ENCODE peak calls at places on chromosomes 3 and 15, in eight cellular contexts. One of them, this sample, is unnamed.

GRCh38 chr3:15505412-15506165 is 15.9 kb downstream of the COLQ start:
- DNase-seq in GM12878: no peak
- DNase-seq in GM23338: no peak
- DNase-seq in keratinocyte: no peak
- DNase-seq in neural progenitor cell: no peak
- DNase-seq in PC-3: no peak
- DNase-seq in K562: no peak
- DNase-seq in astrocyte: no peak
- DNase-seq in this sample: no peak

GRCh38 chr3:184710870-184711365 is 946 bp downstream of the MAGEF1 start:
- DNase-seq in PC-3: no peak
- DNase-seq in keratinocyte: no peak
- DNase-seq in K562: peak
- DNase-seq in neural progenitor cell: no peak
- DNase-seq in GM23338: no peak
- DNase-seq in GM12878: peak
- DNase-seq in astrocyte: peak
- DNase-seq in this sample: peak

GRCh38 chr3:77718326-77718725 is 678.4 kb downstream of the ROBO2 start:
- DNase-seq in neural progenitor cell: no peak
- DNase-seq in GM12878: no peak
- DNase-seq in K562: no peak
- DNase-seq in astrocyte: no peak
- DNase-seq in PC-3: no peak
- DNase-seq in keratinocyte: no peak
- DNase-seq in GM23338: no peak
- DNase-seq in this sample: no peak

GRCh38 chr3:170506556-170506955 is 79.3 kb downstream of the SLC7A14 start:
- DNase-seq in K562: no peak
- DNase-seq in astrocyte: no peak
- DNase-seq in GM12878: no peak
- DNase-seq in keratinocyte: no peak
- DNase-seq in GM23338: peak
- DNase-seq in neural progenitor cell: no peak
- DNase-seq in PC-3: peak
- DNase-seq in this sample: no peak

GRCh38 chr15:99618941-99619411 is 53.2 kb downstream of the MEF2A start:
- DNase-seq in GM23338: peak
- DNase-seq in astrocyte: peak
- DNase-seq in GM12878: no peak
- DNase-seq in PC-3: peak
- DNase-seq in K562: no peak
- DNase-seq in keratinocyte: no peak
- DNase-seq in neural progenitor cell: peak
- DNase-seq in this sample: no peak

GRCh38 chr3:167887096-167887495 is 151.6 kb downstream of the SERPINI1 start:
- DNase-seq in keratinocyte: no peak
- DNase-seq in astrocyte: peak
- DNase-seq in GM23338: no peak
- DNase-seq in K562: no peak
- DNase-seq in PC-3: peak
- DNase-seq in neural progenitor cell: no peak
- DNase-seq in GM12878: no peak
- DNase-seq in this sample: no peak

GRCh38 chr3:188284455-188285212 is 130.7 kb downstream of the LPP start:
- DNase-seq in GM12878: no peak
- DNase-seq in K562: no peak
- DNase-seq in GM23338: no peak
- DNase-seq in PC-3: peak
- DNase-seq in neural progenitor cell: no peak
- DNase-seq in astrocyte: no peak
- DNase-seq in keratinocyte: no peak
- DNase-seq in this sample: no peak

GRCh38 chr3:46923559-46924350 is 46.2 kb downstream of the PTH1R start:
- DNase-seq in astrocyte: no peak
- DNase-seq in K562: peak
- DNase-seq in GM12878: no peak
- DNase-seq in PC-3: peak
- DNase-seq in neural progenitor cell: peak
- DNase-seq in GM23338: peak
- DNase-seq in keratinocyte: no peak
- DNase-seq in this sample: no peak

GRCh38 chr3:10928961-10929471 is 63.5 kb upstream of the SLC6A1 start:
- DNase-seq in neural progenitor cell: no peak
- DNase-seq in PC-3: no peak
- DNase-seq in K562: no peak
- DNase-seq in astrocyte: no peak
- DNase-seq in keratinocyte: no peak
- DNase-seq in GM23338: no peak
- DNase-seq in GM12878: no peak
- DNase-seq in this sample: no peak

GRCh38 chr15:28094732-28095521 is 4.2 kb downstream of the OCA2 start:
- DNase-seq in GM12878: no peak
- DNase-seq in GM23338: peak
- DNase-seq in neural progenitor cell: peak
- DNase-seq in keratinocyte: no peak
- DNase-seq in PC-3: peak
- DNase-seq in astrocyte: no peak
- DNase-seq in K562: no peak
- DNase-seq in this sample: no peak

GRCh38 chr15:40493089-40493840 is 22.5 kb downstream of the CHST14 start:
- DNase-seq in astrocyte: peak
- DNase-seq in PC-3: peak
- DNase-seq in neural progenitor cell: no peak
- DNase-seq in keratinocyte: peak
- DNase-seq in GM12878: no peak
- DNase-seq in GM23338: no peak
- DNase-seq in K562: no peak
- DNase-seq in this sample: peak

GRCh38 chr3:171236586-171237120 is 210.1 kb upstream of the SLC2A2 start:
- DNase-seq in neural progenitor cell: no peak
- DNase-seq in GM23338: no peak
- DNase-seq in astrocyte: no peak
- DNase-seq in K562: no peak
- DNase-seq in GM12878: no peak
- DNase-seq in PC-3: no peak
- DNase-seq in keratinocyte: no peak
- DNase-seq in this sample: no peak

GRCh38 chr3:58305882-58306661 is at the start of the genes HTD2 and RPP14:
- DNase-seq in K562: peak
- DNase-seq in neural progenitor cell: peak
- DNase-seq in keratinocyte: peak
- DNase-seq in GM23338: peak
- DNase-seq in GM12878: peak
- DNase-seq in PC-3: peak
- DNase-seq in astrocyte: peak
- DNase-seq in this sample: peak

GRCh38 chr15:60704129-60704528 is 225.2 kb upstream of the ICE2 start:
- DNase-seq in astrocyte: no peak
- DNase-seq in K562: no peak
- DNase-seq in PC-3: no peak
- DNase-seq in GM23338: no peak
- DNase-seq in neural progenitor cell: no peak
- DNase-seq in keratinocyte: no peak
- DNase-seq in GM12878: no peak
- DNase-seq in this sample: no peak

GRCh38 chr3:65277788-65278187 is 590.0 kb upstream of the ADAMTS9 start:
- DNase-seq in neural progenitor cell: peak
- DNase-seq in keratinocyte: no peak
- DNase-seq in K562: no peak
- DNase-seq in GM23338: peak
- DNase-seq in PC-3: no peak
- DNase-seq in GM12878: no peak
- DNase-seq in astrocyte: no peak
- DNase-seq in this sample: no peak

GRCh38 chr3:100710355-100711198 is 1.3 kb downstream of the TFG start:
- DNase-seq in PC-3: peak
- DNase-seq in keratinocyte: no peak
- DNase-seq in GM23338: peak
- DNase-seq in astrocyte: peak
- DNase-seq in GM12878: peak
- DNase-seq in neural progenitor cell: peak
- DNase-seq in K562: peak
- DNase-seq in this sample: peak

GRCh38 chr15:19944261-19944888 is 597.2 kb downstream of the GOLGA6L6 start:
- DNase-seq in PC-3: no peak
- DNase-seq in K562: no peak
- DNase-seq in GM23338: no peak
- DNase-seq in neural progenitor cell: no peak
- DNase-seq in GM12878: no peak
- DNase-seq in astrocyte: no peak
- DNase-seq in keratinocyte: no peak
- DNase-seq in this sample: no peak
- TF ChIP-seq EZH2 in PC-3: no peak
- TF ChIP-seq EZH2 in K562: no peak
- TF ChIP-seq EZH2 in GM23338: no peak
- TF ChIP-seq EZH2 in neural progenitor cell: no peak
- TF ChIP-seq EZH2 in GM12878: no peak
- TF ChIP-seq EZH2 in astrocyte: no peak
- TF ChIP-seq EZH2 in keratinocyte: no peak
- TF ChIP-seq EZH2 in this sample: no peak

GRCh38 chr3:52301042-52301441 is 13.4 kb downstream of the GLYCTK start:
- DNase-seq in GM12878: no peak
- DNase-seq in neural progenitor cell: no peak
- DNase-seq in keratinocyte: no peak
- DNase-seq in K562: no peak
- DNase-seq in PC-3: no peak
- DNase-seq in GM23338: no peak
- DNase-seq in astrocyte: no peak
- DNase-seq in this sample: no peak
- H3K4me2 ChIP-seq in GM12878: no peak
- H3K4me2 ChIP-seq in neural progenitor cell: no peak
- H3K4me2 ChIP-seq in keratinocyte: no peak
- H3K4me2 ChIP-seq in K562: peak
- H3K4me2 ChIP-seq in PC-3: no peak
- H3K4me2 ChIP-seq in GM23338: no peak
- H3K4me2 ChIP-seq in astrocyte: peak
- H3K4me2 ChIP-seq in this sample: no peak

DNA sequence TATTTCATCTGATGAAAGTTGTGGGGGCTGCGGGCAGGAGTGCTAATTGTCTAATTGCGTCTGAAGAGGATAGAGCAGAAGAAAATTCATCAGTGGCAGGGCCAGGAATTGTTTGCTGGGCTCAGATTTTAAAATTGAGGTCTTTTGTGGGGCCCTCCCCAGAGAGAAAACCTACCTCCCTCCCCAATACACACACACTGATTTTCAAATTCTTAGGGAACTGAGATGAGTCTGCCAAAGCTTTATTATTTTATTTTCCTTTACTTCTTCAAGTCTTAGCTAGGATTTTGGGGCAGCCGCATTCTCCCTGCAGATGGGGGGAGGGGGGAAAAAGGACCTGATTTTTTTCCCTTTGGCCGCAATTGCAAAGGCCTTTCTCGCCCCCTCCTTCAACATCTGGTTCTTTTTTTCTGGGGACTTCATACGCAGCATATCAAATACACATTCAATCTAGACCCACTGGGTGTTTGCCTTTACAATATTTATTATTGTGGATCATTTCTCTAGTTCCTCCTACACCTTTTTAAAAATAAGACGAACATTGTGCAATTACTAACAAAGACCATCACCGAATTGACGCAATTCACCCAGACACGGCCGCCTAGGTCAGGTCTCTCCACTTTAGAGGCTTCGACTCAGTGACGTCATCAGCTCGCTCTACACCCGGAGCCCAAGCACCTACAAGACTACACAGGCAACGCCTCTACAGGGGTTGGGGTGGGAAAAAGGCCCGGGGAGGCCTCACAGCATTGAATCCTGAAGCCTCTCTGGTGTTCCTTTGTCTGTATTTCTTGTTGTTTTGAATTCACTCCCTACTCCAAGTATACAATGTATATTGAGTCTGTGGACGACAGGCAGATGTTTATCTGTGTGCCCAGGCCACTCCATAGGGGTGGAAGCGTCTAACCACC is 16.8 kb downstream of the ZIC4 start:
- DNase-seq in K562: no peak
- DNase-seq in GM23338: peak
- DNase-seq in astrocyte: no peak
- DNase-seq in keratinocyte: no peak
- DNase-seq in PC-3: no peak
- DNase-seq in GM12878: no peak
- DNase-seq in neural progenitor cell: peak
- DNase-seq in this sample: no peak
- TF ChIP-seq EZH2 in K562: no peak
- TF ChIP-seq EZH2 in GM23338: peak
- TF ChIP-seq EZH2 in astrocyte: no peak
- TF ChIP-seq EZH2 in keratinocyte: no peak
- TF ChIP-seq EZH2 in PC-3: no peak
- TF ChIP-seq EZH2 in GM12878: no peak
- TF ChIP-seq EZH2 in neural progenitor cell: no peak
- TF ChIP-seq EZH2 in this sample: no peak

DNA sequence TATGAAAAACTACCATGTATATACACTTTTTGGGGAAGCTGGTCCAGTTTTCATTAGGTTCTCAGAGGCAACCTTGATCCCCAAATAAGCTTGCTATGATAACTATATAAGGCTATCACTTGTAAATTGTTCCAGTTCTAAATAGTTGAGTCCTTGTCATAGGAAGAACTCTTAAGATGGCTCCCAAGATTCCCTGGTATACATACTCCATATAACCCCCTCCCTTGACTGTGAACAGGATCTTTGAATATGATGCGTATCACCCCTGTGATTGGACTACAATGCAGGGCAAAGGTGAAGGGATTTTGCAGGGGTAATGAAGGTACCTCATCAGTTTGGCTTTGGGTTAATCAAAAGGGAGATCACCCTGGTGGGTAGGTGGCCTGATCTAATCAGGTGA is 48.6 kb upstream of the TRIM59 start:
- DNase-seq in GM23338: no peak
- DNase-seq in neural progenitor cell: no peak
- DNase-seq in keratinocyte: no peak
- DNase-seq in astrocyte: no peak
- DNase-seq in K562: no peak
- DNase-seq in GM12878: no peak
- DNase-seq in PC-3: no peak
- DNase-seq in this sample: no peak
- H3K4me2 ChIP-seq in GM23338: no peak
- H3K4me2 ChIP-seq in neural progenitor cell: no peak
- H3K4me2 ChIP-seq in keratinocyte: no peak
- H3K4me2 ChIP-seq in astrocyte: no peak
- H3K4me2 ChIP-seq in K562: no peak
- H3K4me2 ChIP-seq in GM12878: no peak
- H3K4me2 ChIP-seq in PC-3: no peak
- H3K4me2 ChIP-seq in this sample: no peak

This sample was measured in MM.1S.